ENCODE peak calls at places on chromosomes 13 and 19, in six cellular contexts. V, W, R, F, U and L are unnamed samples.

GRCh38 chr19:41311072-41311471 is 1.1 kb downstream of the CCDC97 start:
- DNase-seq in W (no peak), U (no peak), F (no peak), R (no peak), V (no peak), L (no peak)

GRCh38 chr13:43363156-43363918 is 340.0 kb downstream of the DNAJC15 start:
- DNase-seq in W (no peak), R (no peak), U (no peak), F (no peak), V (no peak), L (no peak)

GRCh38 chr13:98976338-98976737 is 1.5 kb downstream of the DOCK9 start:
- DNase-seq in U (no peak), W (no peak), F (no peak), V (peak), R (no peak), L (no peak)

GRCh38 chr13:29758591-29759114 is 91.8 kb downstream of the UBL3 start:
- DNase-seq in F (no peak), R (no peak), V (peak), U (no peak), W (no peak), L (no peak)

GRCh38 chr19:38703509-38703908 is 40.8 kb downstream of the CAPN12 start:
- DNase-seq in V (no peak), W (no peak), F (no peak), R (no peak), U (no peak), L (no peak)

GRCh38 chr19:18815673-18816072 is 16.1 kb upstream of the UPF1 start:
- DNase-seq in R (no peak), F (no peak), U (no peak), V (no peak), W (no peak), L (no peak)

GRCh38 chr19:9431475-9431874 is 3.9 kb downstream of the ZNF266 start:
- DNase-seq in V (peak), F (peak), U (peak), R (no peak), W (no peak), L (peak)

GRCh38 chr13:47628666-47629065 is 372.4 kb downstream of the SUCLA2 start:
- DNase-seq in V (peak), F (no peak), R (no peak), U (no peak), W (no peak), L (no peak)